ENCODE peak calls at places on chromosomes 3 and 15, in ten cellular contexts. One of them, this sample, is unnamed.

GRCh38 chr3:79881431-79881830 is 113.6 kb upstream of the ROBO1 start:
- DNase-seq in A549: no peak
- DNase-seq in tibial artery: no peak
- DNase-seq in RCC 7860: no peak
- DNase-seq in stimulated activated CD4-positive, alpha-beta T cell treated with anti-CD3 and anti-CD28 coated beads, Interleukin-1b, Interleukin-23, amount 100 ng/mL, for 4 hours: no peak
- DNase-seq in mammary epithelial cell: no peak
- DNase-seq in T-cell: no peak
- DNase-seq in PC-3: no peak
- DNase-seq in CD4-positive, alpha-beta T cell: no peak
- DNase-seq in natural killer cell: no peak
- DNase-seq in this sample: no peak

GRCh38 chr3:144746631-144747030 is 775.0 kb downstream of the DIPK2A start:
- DNase-seq in A549: no peak
- DNase-seq in tibial artery: no peak
- DNase-seq in RCC 7860: no peak
- DNase-seq in stimulated activated CD4-positive, alpha-beta T cell treated with anti-CD3 and anti-CD28 coated beads, Interleukin-1b, Interleukin-23, amount 100 ng/mL, for 4 hours: no peak
- DNase-seq in mammary epithelial cell: no peak
- DNase-seq in T-cell: no peak
- DNase-seq in PC-3: no peak
- DNase-seq in CD4-positive, alpha-beta T cell: no peak
- DNase-seq in natural killer cell: no peak
- DNase-seq in this sample: no peak

GRCh38 chr3:123290107-123290930 is 88.6 kb downstream of the SEC22A start:
- DNase-seq in A549: no peak
- DNase-seq in tibial artery: peak; percentile 61
- DNase-seq in RCC 7860: no peak
- DNase-seq in stimulated activated CD4-positive, alpha-beta T cell treated with anti-CD3 and anti-CD28 coated beads, Interleukin-1b, Interleukin-23, amount 100 ng/mL, for 4 hours: no peak
- DNase-seq in mammary epithelial cell: no peak
- DNase-seq in T-cell: no peak
- DNase-seq in PC-3: no peak
- DNase-seq in CD4-positive, alpha-beta T cell: no peak
- DNase-seq in natural killer cell: no peak
- DNase-seq in this sample: no peak

GRCh38 chr3:14140668-14141067 is 15.8 kb downstream of the TMEM43 start:
- DNase-seq in A549: no peak
- DNase-seq in tibial artery: no peak
- DNase-seq in RCC 7860: no peak
- DNase-seq in stimulated activated CD4-positive, alpha-beta T cell treated with anti-CD3 and anti-CD28 coated beads, Interleukin-1b, Interleukin-23, amount 100 ng/mL, for 4 hours: no peak
- DNase-seq in mammary epithelial cell: no peak
- DNase-seq in T-cell: no peak
- DNase-seq in PC-3: no peak
- DNase-seq in CD4-positive, alpha-beta T cell: no peak
- DNase-seq in natural killer cell: no peak
- DNase-seq in this sample: no peak

GRCh38 chr3:86990734-86991481 is at the start of gene VGLL3:
- DNase-seq in A549: peak; percentile 86
- DNase-seq in tibial artery: peak; percentile 92
- DNase-seq in RCC 7860: no peak
- DNase-seq in stimulated activated CD4-positive, alpha-beta T cell treated with anti-CD3 and anti-CD28 coated beads, Interleukin-1b, Interleukin-23, amount 100 ng/mL, for 4 hours: no peak
- DNase-seq in mammary epithelial cell: peak; percentile 86
- DNase-seq in T-cell: no peak
- DNase-seq in PC-3: peak; percentile 55
- DNase-seq in CD4-positive, alpha-beta T cell: no peak
- DNase-seq in natural killer cell: no peak
- DNase-seq in this sample: peak; percentile 80

GRCh38 chr15:92075764-92076163 is 222.3 kb downstream of the SLCO3A1 start:
- DNase-seq in A549: no peak
- DNase-seq in tibial artery: no peak
- DNase-seq in RCC 7860: no peak
- DNase-seq in stimulated activated CD4-positive, alpha-beta T cell treated with anti-CD3 and anti-CD28 coated beads, Interleukin-1b, Interleukin-23, amount 100 ng/mL, for 4 hours: no peak
- DNase-seq in mammary epithelial cell: no peak
- DNase-seq in T-cell: no peak
- DNase-seq in PC-3: no peak
- DNase-seq in CD4-positive, alpha-beta T cell: no peak
- DNase-seq in natural killer cell: no peak
- DNase-seq in this sample: no peak

GRCh38 chr3:27728195-27729087 is 6.3 kb upstream of the EOMES start:
- DNase-seq in A549: no peak
- DNase-seq in tibial artery: no peak
- DNase-seq in RCC 7860: no peak
- DNase-seq in stimulated activated CD4-positive, alpha-beta T cell treated with anti-CD3 and anti-CD28 coated beads, Interleukin-1b, Interleukin-23, amount 100 ng/mL, for 4 hours: no peak
- DNase-seq in mammary epithelial cell: no peak
- DNase-seq in T-cell: no peak
- DNase-seq in PC-3: no peak
- DNase-seq in CD4-positive, alpha-beta T cell: no peak
- DNase-seq in natural killer cell: peak; percentile 24
- DNase-seq in this sample: no peak

GRCh38 chr3:108099203-108099602 is 8.4 kb upstream of the CD47 start:
- DNase-seq in A549: no peak
- DNase-seq in tibial artery: no peak
- DNase-seq in RCC 7860: no peak
- DNase-seq in stimulated activated CD4-positive, alpha-beta T cell treated with anti-CD3 and anti-CD28 coated beads, Interleukin-1b, Interleukin-23, amount 100 ng/mL, for 4 hours: no peak
- DNase-seq in mammary epithelial cell: no peak
- DNase-seq in T-cell: no peak
- DNase-seq in PC-3: peak; percentile 20
- DNase-seq in CD4-positive, alpha-beta T cell: no peak
- DNase-seq in natural killer cell: peak; percentile 34
- DNase-seq in this sample: peak; percentile 35

GRCh38 chr3:142281474-142281873 is 56.1 kb upstream of the GK5 start:
- DNase-seq in A549: no peak
- DNase-seq in tibial artery: no peak
- DNase-seq in RCC 7860: no peak
- DNase-seq in stimulated activated CD4-positive, alpha-beta T cell treated with anti-CD3 and anti-CD28 coated beads, Interleukin-1b, Interleukin-23, amount 100 ng/mL, for 4 hours: no peak
- DNase-seq in mammary epithelial cell: no peak
- DNase-seq in T-cell: no peak
- DNase-seq in PC-3: no peak
- DNase-seq in CD4-positive, alpha-beta T cell: no peak
- DNase-seq in natural killer cell: no peak
- DNase-seq in this sample: peak; percentile 23

GRCh38 chr3:112364291-112364690 is 31.3 kb downstream of the CD200 start:
- DNase-seq in A549: no peak
- DNase-seq in tibial artery: no peak
- DNase-seq in RCC 7860: no peak
- DNase-seq in stimulated activated CD4-positive, alpha-beta T cell treated with anti-CD3 and anti-CD28 coated beads, Interleukin-1b, Interleukin-23, amount 100 ng/mL, for 4 hours: no peak
- DNase-seq in mammary epithelial cell: no peak
- DNase-seq in T-cell: no peak
- DNase-seq in PC-3: no peak
- DNase-seq in CD4-positive, alpha-beta T cell: no peak
- DNase-seq in natural killer cell: no peak
- DNase-seq in this sample: no peak

GRCh38 chr3:57152150-57152549 is 13.0 kb downstream of the IL17RD start:
- DNase-seq in A549: no peak
- DNase-seq in tibial artery: no peak
- DNase-seq in RCC 7860: no peak
- DNase-seq in stimulated activated CD4-positive, alpha-beta T cell treated with anti-CD3 and anti-CD28 coated beads, Interleukin-1b, Interleukin-23, amount 100 ng/mL, for 4 hours: no peak
- DNase-seq in mammary epithelial cell: peak; percentile 26
- DNase-seq in T-cell: no peak
- DNase-seq in PC-3: no peak
- DNase-seq in CD4-positive, alpha-beta T cell: no peak
- DNase-seq in natural killer cell: no peak
- DNase-seq in this sample: no peak

GRCh38 chr3:177490626-177491025 is 293.3 kb upstream of the TBL1XR1 start:
- DNase-seq in A549: no peak
- DNase-seq in tibial artery: no peak
- DNase-seq in RCC 7860: no peak
- DNase-seq in stimulated activated CD4-positive, alpha-beta T cell treated with anti-CD3 and anti-CD28 coated beads, Interleukin-1b, Interleukin-23, amount 100 ng/mL, for 4 hours: no peak
- DNase-seq in mammary epithelial cell: no peak
- DNase-seq in T-cell: no peak
- DNase-seq in PC-3: no peak
- DNase-seq in CD4-positive, alpha-beta T cell: no peak
- DNase-seq in natural killer cell: no peak
- DNase-seq in this sample: no peak